ENCODE peak calls at places on chromosomes 2 and 18, in five cellular contexts. One of them, this sample, is unnamed.

GRCh38 chr2:3785220-3785889 is 82.0 kb downstream of the DCDC2C start:
- DNase-seq in HCT116: no peak
- DNase-seq in HepG2: no peak
- DNase-seq in GM12878: no peak
- DNase-seq in H1: peak; percentile 58
- DNase-seq in this sample: no peak

GRCh38 chr2:226669249-226669648 is 130.4 kb downstream of the IRS1 start:
- DNase-seq in HCT116: no peak
- DNase-seq in HepG2: no peak
- DNase-seq in GM12878: no peak
- DNase-seq in H1: no peak
- DNase-seq in this sample: no peak

GRCh38 chr2:146820672-146821071 is 1024.2 kb upstream of the ACVR2A start:
- DNase-seq in HCT116: no peak
- DNase-seq in HepG2: no peak
- DNase-seq in GM12878: no peak
- DNase-seq in H1: no peak
- DNase-seq in this sample: no peak

GRCh38 chr2:75130171-75130570 is 69.1 kb downstream of the TACR1 start:
- DNase-seq in HCT116: no peak
- DNase-seq in HepG2: no peak
- DNase-seq in GM12878: no peak
- DNase-seq in H1: no peak
- DNase-seq in this sample: no peak

GRCh38 chr2:289362-290089 is 1.6 kb upstream of the ALKAL2 start:
- DNase-seq in HCT116: no peak
- DNase-seq in HepG2: no peak
- DNase-seq in GM12878: no peak
- DNase-seq in H1: peak; percentile 74
- DNase-seq in this sample: peak; percentile 37

GRCh38 chr2:236165491-236166156 is 2.6 kb downstream of the GBX2 start:
- DNase-seq in HCT116: no peak
- DNase-seq in HepG2: no peak
- DNase-seq in GM12878: no peak
- DNase-seq in H1: no peak
- DNase-seq in this sample: no peak

GRCh38 chr2:2769481-2770431 is 438.7 kb upstream of the MYT1L start:
- DNase-seq in HCT116: no peak
- DNase-seq in HepG2: no peak
- DNase-seq in GM12878: no peak
- DNase-seq in H1: no peak
- DNase-seq in this sample: no peak

GRCh38 chr2:65722028-65722427 is 289.6 kb upstream of the SPRED2 start:
- DNase-seq in HCT116: no peak
- DNase-seq in HepG2: no peak
- DNase-seq in GM12878: no peak
- DNase-seq in H1: no peak
- DNase-seq in this sample: peak; percentile 36

GRCh38 chr18:12652861-12653401 is 5.0 kb downstream of the SPIRE1 start:
- DNase-seq in HCT116: no peak
- DNase-seq in HepG2: peak; percentile 40
- DNase-seq in GM12878: no peak
- DNase-seq in H1: no peak
- DNase-seq in this sample: peak; percentile 16

GRCh38 chr2:28398101-28398834 is 5.6 kb downstream of the FOSL2 start:
- DNase-seq in HCT116: no peak
- DNase-seq in HepG2: no peak
- DNase-seq in GM12878: no peak
- DNase-seq in H1: no peak
- DNase-seq in this sample: no peak

GRCh38 chr2:58574873-58575272 is 333.7 kb upstream of the FANCL start:
- DNase-seq in HCT116: no peak
- DNase-seq in HepG2: no peak
- DNase-seq in GM12878: no peak
- DNase-seq in H1: no peak
- DNase-seq in this sample: no peak

GRCh38 chr2:230677182-230677946 is 35.3 kb upstream of the CAB39 start:
- DNase-seq in HCT116: no peak
- DNase-seq in HepG2: no peak
- DNase-seq in GM12878: no peak
- DNase-seq in H1: no peak
- DNase-seq in this sample: no peak

GRCh38 chr2:180040146-180040925 is 33.2 kb upstream of the CWC22 start:
- DNase-seq in HCT116: no peak
- DNase-seq in HepG2: no peak
- DNase-seq in GM12878: no peak
- DNase-seq in H1: no peak
- DNase-seq in this sample: no peak

GRCh38 chr2:137969418-137969765 is 5.1 kb downstream of the HNMT start:
- DNase-seq in HCT116: no peak
- DNase-seq in HepG2: no peak
- DNase-seq in GM12878: no peak
- DNase-seq in H1: no peak
- DNase-seq in this sample: no peak

GRCh38 chr18:12930908-12931307 is 16.9 kb upstream of the SEH1L start:
- DNase-seq in HCT116: no peak
- DNase-seq in HepG2: peak; percentile 54
- DNase-seq in GM12878: no peak
- DNase-seq in H1: no peak
- DNase-seq in this sample: no peak

GRCh38 chr18:51802589-51802988 is 537.4 kb upstream of the DCC start:
- DNase-seq in HCT116: no peak
- DNase-seq in HepG2: no peak
- DNase-seq in GM12878: no peak
- DNase-seq in H1: no peak
- DNase-seq in this sample: no peak

DNA sequence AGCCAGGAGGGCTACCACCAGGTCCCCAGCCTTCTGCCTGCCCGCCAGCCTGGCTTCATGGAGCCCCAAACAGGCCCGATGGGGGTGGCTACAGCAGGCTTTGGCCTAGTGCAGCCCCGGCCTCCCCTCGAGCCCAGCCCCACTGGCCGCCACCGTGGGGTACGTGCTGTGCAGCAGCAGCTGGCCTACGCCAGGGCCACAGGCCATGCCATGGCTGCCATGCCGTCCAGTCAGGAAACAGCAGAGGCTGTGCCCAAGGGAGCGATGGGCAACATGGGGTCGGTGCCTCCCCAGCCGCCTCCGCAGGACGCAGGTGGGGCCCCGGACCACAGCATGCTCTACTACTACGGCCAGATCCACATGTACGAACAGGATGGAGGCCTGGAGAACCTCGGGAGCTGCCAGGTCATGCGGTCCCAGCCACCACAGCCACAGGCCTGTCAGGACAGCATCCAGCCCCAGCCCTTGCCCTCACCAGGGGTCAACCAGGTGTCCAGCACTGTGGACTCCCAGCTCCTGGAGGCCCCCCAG is 254.3 kb downstream of the GLI2 start:
- DNase-seq in HCT116: no peak
- DNase-seq in HepG2: no peak
- DNase-seq in GM12878: no peak
- DNase-seq in H1: peak; percentile 33
- DNase-seq in this sample: no peak
- TF ChIP-seq SRF in HCT116: no peak
- TF ChIP-seq SRF in HepG2: no peak
- TF ChIP-seq SRF in GM12878: no peak
- TF ChIP-seq SRF in H1: no peak
- TF ChIP-seq SRF in this sample: no peak

GRCh38 chr2:81467096-81467495 is 1162.5 kb upstream of the LRRTM1 start:
- DNase-seq in HCT116: no peak
- DNase-seq in HepG2: no peak
- DNase-seq in GM12878: no peak
- DNase-seq in H1: no peak
- DNase-seq in this sample: no peak
- TF ChIP-seq SRF in HCT116: no peak
- TF ChIP-seq SRF in HepG2: no peak
- TF ChIP-seq SRF in GM12878: no peak
- TF ChIP-seq SRF in H1: no peak
- TF ChIP-seq SRF in this sample: no peak

DNA sequence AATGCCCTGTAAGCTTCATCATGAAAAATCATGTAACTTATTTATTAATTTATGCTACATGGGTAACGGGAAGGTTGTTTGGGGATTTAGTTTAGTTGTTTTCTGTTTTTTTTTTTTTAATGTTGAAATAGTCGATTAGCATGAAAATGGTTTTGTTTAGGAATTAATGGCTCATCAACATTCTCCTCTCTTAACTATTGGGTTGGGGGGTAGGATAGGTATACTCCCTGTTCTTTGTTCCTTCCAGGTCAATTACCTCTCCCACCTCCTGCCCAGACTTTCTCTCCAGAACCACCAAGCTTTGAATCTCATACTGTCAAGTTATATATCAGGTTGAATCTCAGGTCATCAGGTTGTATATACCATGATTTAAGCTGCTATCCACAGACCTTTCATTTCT is 568.7 kb upstream of the DSEL start:
- DNase-seq in HCT116: no peak
- DNase-seq in HepG2: no peak
- DNase-seq in GM12878: no peak
- DNase-seq in H1: no peak
- DNase-seq in this sample: no peak
- TF ChIP-seq SRF in HCT116: no peak
- TF ChIP-seq SRF in HepG2: no peak
- TF ChIP-seq SRF in GM12878: no peak
- TF ChIP-seq SRF in H1: no peak
- TF ChIP-seq SRF in this sample: no peak

DNA sequence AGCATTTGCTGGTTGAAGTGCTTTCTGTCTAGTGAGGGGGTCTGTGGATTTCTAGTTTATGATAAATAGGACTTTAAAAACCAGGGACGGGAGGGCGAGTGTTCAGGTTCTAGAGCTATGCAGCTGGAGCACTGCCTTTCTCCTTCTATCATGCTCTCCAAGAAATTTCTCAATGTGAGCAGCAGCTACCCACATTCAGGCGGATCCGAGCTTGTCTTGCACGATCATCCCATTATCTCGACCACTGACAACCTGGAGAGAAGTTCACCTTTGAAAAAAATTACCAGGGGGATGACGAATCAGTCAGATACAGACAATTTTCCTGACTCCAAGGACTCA is at the start of gene TBR1:
- DNase-seq in HCT116: no peak
- DNase-seq in HepG2: no peak
- DNase-seq in GM12878: no peak
- DNase-seq in H1: no peak
- DNase-seq in this sample: no peak
- TF ChIP-seq SRF in HCT116: no peak
- TF ChIP-seq SRF in HepG2: no peak
- TF ChIP-seq SRF in GM12878: no peak
- TF ChIP-seq SRF in H1: no peak
- TF ChIP-seq SRF in this sample: no peak

GRCh38 chr2:144713410-144713809 is 193.5 kb upstream of the ZEB2 start:
- DNase-seq in HCT116: no peak
- DNase-seq in HepG2: no peak
- DNase-seq in GM12878: no peak
- DNase-seq in H1: no peak
- DNase-seq in this sample: no peak

GRCh38 chr2:144711546-144712276 is 191.8 kb upstream of the ZEB2 start:
- DNase-seq in HCT116: no peak
- DNase-seq in HepG2: no peak
- DNase-seq in GM12878: no peak
- DNase-seq in H1: no peak
- DNase-seq in this sample: no peak

GRCh38 chr2:144712277-144712944 is 192.5 kb upstream of the ZEB2 start:
- DNase-seq in HCT116: no peak
- DNase-seq in HepG2: no peak
- DNase-seq in GM12878: no peak
- DNase-seq in H1: no peak
- DNase-seq in this sample: no peak

GRCh38 chr2:144708641-144709040 is 188.7 kb upstream of the ZEB2 start:
- DNase-seq in HCT116: no peak
- DNase-seq in HepG2: no peak
- DNase-seq in GM12878: no peak
- DNase-seq in H1: no peak
- DNase-seq in this sample: no peak

DNA sequence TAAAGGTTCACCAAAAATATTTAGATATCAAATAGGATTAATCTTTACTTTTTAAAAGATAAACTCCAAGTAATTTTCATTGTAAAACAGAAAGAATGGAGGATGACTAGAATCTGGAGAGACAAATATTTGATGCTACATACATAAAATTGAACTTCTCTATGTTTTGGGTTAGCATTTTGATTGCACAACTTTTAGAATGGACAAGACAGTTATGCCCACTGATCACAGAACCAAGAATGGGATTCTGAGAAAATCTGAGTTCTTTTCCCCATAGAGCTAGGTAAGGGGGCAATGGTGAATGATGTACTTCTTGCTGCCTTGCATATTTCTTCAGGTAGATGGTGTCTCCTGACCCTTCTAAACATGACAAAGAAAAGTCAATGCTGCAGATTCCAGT is 191.2 kb upstream of the ZEB2 start:
- DNase-seq in HCT116: no peak
- DNase-seq in HepG2: no peak
- DNase-seq in GM12878: no peak
- DNase-seq in H1: no peak
- DNase-seq in this sample: no peak
- TF ChIP-seq SRF in HCT116: no peak
- TF ChIP-seq SRF in HepG2: no peak
- TF ChIP-seq SRF in GM12878: no peak
- TF ChIP-seq SRF in H1: no peak
- TF ChIP-seq SRF in this sample: no peak

DNA sequence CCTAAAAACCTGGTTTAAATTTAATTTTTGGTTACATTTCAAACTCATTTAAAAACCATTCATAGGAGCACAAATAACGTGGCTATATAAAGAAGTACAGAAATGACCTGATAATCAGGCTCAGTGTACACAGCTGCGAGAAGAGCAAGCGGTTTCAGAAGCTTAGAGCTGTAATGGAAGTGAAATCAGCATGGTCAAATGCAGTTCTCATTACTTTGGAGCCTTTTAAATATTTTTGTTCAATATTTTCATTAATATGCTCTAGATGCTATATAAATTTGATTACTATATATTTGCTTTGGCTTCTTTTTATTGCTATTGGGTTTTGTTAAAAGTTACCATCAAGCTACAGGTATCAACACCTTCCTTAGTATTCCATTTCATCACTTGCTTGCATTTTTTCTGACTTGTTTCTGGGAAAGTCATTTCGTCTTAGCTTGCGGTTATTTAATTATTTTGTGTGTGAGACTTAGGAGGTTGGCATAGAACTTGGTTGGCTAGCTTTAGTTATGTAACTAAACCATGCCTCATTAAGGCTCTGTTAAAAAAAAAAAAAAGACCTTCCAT is 58.7 kb downstream of the AFTPH start:
- DNase-seq in HCT116: no peak
- DNase-seq in HepG2: no peak
- DNase-seq in GM12878: peak; percentile 62
- DNase-seq in H1: no peak
- DNase-seq in this sample: no peak
- TF ChIP-seq SRF in HCT116: no peak
- TF ChIP-seq SRF in HepG2: no peak
- TF ChIP-seq SRF in GM12878: no peak
- TF ChIP-seq SRF in H1: no peak
- TF ChIP-seq SRF in this sample: no peak

This sample was measured in K562.